ENCODE peak calls at places on chromosomes 1 and 21, in five cellular contexts. One of them, this sample, is unnamed.

GRCh38 chr1:164748253-164748899 is 189.4 kb downstream of the PBX1 start:
- DNase-seq in CD8-positive, alpha-beta T cell: no peak
- DNase-seq in heart right ventricle: peak; percentile 58
- DNase-seq in colonic mucosa: no peak
- DNase-seq in ovary: peak; percentile 71
- DNase-seq in this sample: peak; percentile 41

GRCh38 chr21:15065381-15066230 is 806 bp upstream of the NRIP1 start:
- DNase-seq in CD8-positive, alpha-beta T cell: peak; percentile 46
- DNase-seq in heart right ventricle: peak; percentile 86
- DNase-seq in colonic mucosa: peak; percentile 86
- DNase-seq in ovary: peak; percentile 83
- DNase-seq in this sample: peak; percentile 81

GRCh38 chr1:54070549-54070915 is 17.1 kb downstream of the TCEANC2 start:
- DNase-seq in CD8-positive, alpha-beta T cell: no peak
- DNase-seq in heart right ventricle: no peak
- DNase-seq in colonic mucosa: no peak
- DNase-seq in ovary: no peak
- DNase-seq in this sample: no peak

GRCh38 chr1:242178924-242179708 is 180.2 kb upstream of the MAP1LC3C start:
- DNase-seq in CD8-positive, alpha-beta T cell: no peak
- DNase-seq in heart right ventricle: no peak
- DNase-seq in colonic mucosa: no peak
- DNase-seq in ovary: no peak
- DNase-seq in this sample: no peak

GRCh38 chr1:8388732-8389562 is 71.0 kb downstream of the SLC45A1 start:
- DNase-seq in CD8-positive, alpha-beta T cell: no peak
- DNase-seq in heart right ventricle: no peak
- DNase-seq in colonic mucosa: no peak
- DNase-seq in ovary: no peak
- DNase-seq in this sample: peak; percentile 6

GRCh38 chr1:161013104-161013590 is 7.8 kb downstream of the F11R start:
- DNase-seq in CD8-positive, alpha-beta T cell: no peak
- DNase-seq in heart right ventricle: no peak
- DNase-seq in colonic mucosa: no peak
- DNase-seq in ovary: no peak
- DNase-seq in this sample: no peak

GRCh38 chr1:16430598-16430997 is 6.6 kb downstream of the SPATA21 start:
- DNase-seq in CD8-positive, alpha-beta T cell: no peak
- DNase-seq in heart right ventricle: no peak
- DNase-seq in colonic mucosa: no peak
- DNase-seq in ovary: no peak
- DNase-seq in this sample: no peak

GRCh38 chr1:119298687-119299086 is 69.9 kb upstream of the HAO2 start:
- DNase-seq in CD8-positive, alpha-beta T cell: no peak
- DNase-seq in heart right ventricle: no peak
- DNase-seq in colonic mucosa: no peak
- DNase-seq in ovary: no peak
- DNase-seq in this sample: no peak

GRCh38 chr1:27382950-27383627 is at the start of gene CD164L2:
- DNase-seq in CD8-positive, alpha-beta T cell: no peak
- DNase-seq in heart right ventricle: no peak
- DNase-seq in colonic mucosa: peak; percentile 88
- DNase-seq in ovary: no peak
- DNase-seq in this sample: no peak

GRCh38 chr1:231806623-231807470 is 180.3 kb downstream of the DISC1 start:
- DNase-seq in CD8-positive, alpha-beta T cell: no peak
- DNase-seq in heart right ventricle: no peak
- DNase-seq in colonic mucosa: peak; percentile 57
- DNase-seq in ovary: peak; percentile 31
- DNase-seq in this sample: peak; percentile 55

GRCh38 chr1:203268901-203269653 is 36.2 kb upstream of the BTG2 start:
- DNase-seq in CD8-positive, alpha-beta T cell: no peak
- DNase-seq in heart right ventricle: no peak
- DNase-seq in colonic mucosa: peak; percentile 57
- DNase-seq in ovary: no peak
- DNase-seq in this sample: peak; percentile 48

GRCh38 chr1:111141803-111142202 is 1.8 kb downstream of the CEPT1 start:
- DNase-seq in CD8-positive, alpha-beta T cell: no peak
- DNase-seq in heart right ventricle: no peak
- DNase-seq in colonic mucosa: no peak
- DNase-seq in ovary: no peak
- DNase-seq in this sample: no peak

GRCh38 chr1:114034561-114035303 is 55.5 kb downstream of the OLFML3 start:
- DNase-seq in CD8-positive, alpha-beta T cell: no peak
- DNase-seq in heart right ventricle: no peak
- DNase-seq in colonic mucosa: no peak
- DNase-seq in ovary: no peak
- DNase-seq in this sample: no peak

GRCh38 chr1:225454733-225455132 is 26.9 kb upstream of the LBR start:
- DNase-seq in CD8-positive, alpha-beta T cell: no peak
- DNase-seq in heart right ventricle: no peak
- DNase-seq in colonic mucosa: no peak
- DNase-seq in ovary: no peak
- DNase-seq in this sample: no peak

GRCh38 chr1:23611601-23612327 is 52.5 kb upstream of the ID3 start:
- DNase-seq in CD8-positive, alpha-beta T cell: no peak
- DNase-seq in heart right ventricle: no peak
- DNase-seq in colonic mucosa: no peak
- DNase-seq in ovary: no peak
- DNase-seq in this sample: no peak

GRCh38 chr1:107871259-107871658 is 93.7 kb downstream of the VAV3 start:
- DNase-seq in CD8-positive, alpha-beta T cell: no peak
- DNase-seq in heart right ventricle: no peak
- DNase-seq in colonic mucosa: no peak
- DNase-seq in ovary: no peak
- DNase-seq in this sample: no peak

GRCh38 chr1:156090822-156091188 is 8.5 kb upstream of the MEX3A start:
- DNase-seq in CD8-positive, alpha-beta T cell: peak; percentile 79
- DNase-seq in heart right ventricle: peak; percentile 82
- DNase-seq in colonic mucosa: peak; percentile 92
- DNase-seq in ovary: peak; percentile 92
- DNase-seq in this sample: peak; percentile 77

GRCh38 chr1:38114633-38115032 is 68.0 kb upstream of the POU3F1 start:
- DNase-seq in CD8-positive, alpha-beta T cell: no peak
- DNase-seq in heart right ventricle: no peak
- DNase-seq in colonic mucosa: no peak
- DNase-seq in ovary: no peak
- DNase-seq in this sample: no peak

GRCh38 chr1:88655685-88656299 is 28.3 kb upstream of the PKN2 start:
- DNase-seq in CD8-positive, alpha-beta T cell: no peak
- DNase-seq in heart right ventricle: no peak
- DNase-seq in colonic mucosa: no peak
- DNase-seq in ovary: no peak
- DNase-seq in this sample: no peak

GRCh38 chr1:180800945-180801344 is 111.8 kb upstream of the KIAA1614 start:
- DNase-seq in CD8-positive, alpha-beta T cell: no peak
- DNase-seq in heart right ventricle: no peak
- DNase-seq in colonic mucosa: no peak
- DNase-seq in ovary: no peak
- DNase-seq in this sample: no peak

GRCh38 chr1:48038273-48038767 is 41.1 kb upstream of the TRABD2B start:
- DNase-seq in CD8-positive, alpha-beta T cell: no peak
- DNase-seq in heart right ventricle: no peak
- DNase-seq in colonic mucosa: no peak
- DNase-seq in ovary: no peak
- DNase-seq in this sample: no peak

GRCh38 chr1:216532399-216532798 is 109.2 kb upstream of the USH2A start:
- DNase-seq in CD8-positive, alpha-beta T cell: no peak
- DNase-seq in heart right ventricle: no peak
- DNase-seq in colonic mucosa: no peak
- DNase-seq in ovary: no peak
- DNase-seq in this sample: no peak

GRCh38 chr1:46380004-46380403 is 14.1 kb upstream of the FAAH start:
- DNase-seq in CD8-positive, alpha-beta T cell: no peak
- DNase-seq in heart right ventricle: no peak
- DNase-seq in colonic mucosa: no peak
- DNase-seq in ovary: no peak
- DNase-seq in this sample: no peak

GRCh38 chr1:85570446-85571180 is 9.9 kb upstream of the CCN1 start:
- DNase-seq in CD8-positive, alpha-beta T cell: no peak
- DNase-seq in heart right ventricle: no peak
- DNase-seq in colonic mucosa: no peak
- DNase-seq in ovary: no peak
- DNase-seq in this sample: no peak

GRCh38 chr1:187033721-187034120 is 205.0 kb downstream of the PLA2G4A start:
- DNase-seq in CD8-positive, alpha-beta T cell: no peak
- DNase-seq in heart right ventricle: no peak
- DNase-seq in colonic mucosa: no peak
- DNase-seq in ovary: no peak
- DNase-seq in this sample: no peak

GRCh38 chr1:174659823-174660222 is 212.1 kb downstream of the GPR52 start:
- DNase-seq in CD8-positive, alpha-beta T cell: no peak
- DNase-seq in heart right ventricle: peak; percentile 18
- DNase-seq in colonic mucosa: no peak
- DNase-seq in ovary: no peak
- DNase-seq in this sample: no peak

GRCh38 chr1:145828368-145829016 is 4.5 kb downstream of the POLR3C start:
- DNase-seq in CD8-positive, alpha-beta T cell: no peak
- DNase-seq in heart right ventricle: no peak
- DNase-seq in colonic mucosa: no peak
- DNase-seq in ovary: no peak
- DNase-seq in this sample: no peak

GRCh38 chr21:23478381-23478780 is 2128.9 kb downstream of the MRPL39 start:
- DNase-seq in CD8-positive, alpha-beta T cell: no peak
- DNase-seq in heart right ventricle: no peak
- DNase-seq in colonic mucosa: no peak
- DNase-seq in ovary: no peak
- DNase-seq in this sample: no peak

GRCh38 chr21:23480591-23481270 is 2126.6 kb downstream of the MRPL39 start:
- DNase-seq in CD8-positive, alpha-beta T cell: no peak
- DNase-seq in heart right ventricle: no peak
- DNase-seq in colonic mucosa: no peak
- DNase-seq in ovary: no peak
- DNase-seq in this sample: no peak

GRCh38 chr21:23471877-23472276 is 2135.4 kb downstream of the MRPL39 start:
- DNase-seq in CD8-positive, alpha-beta T cell: no peak
- DNase-seq in heart right ventricle: no peak
- DNase-seq in colonic mucosa: no peak
- DNase-seq in ovary: no peak
- DNase-seq in this sample: no peak

DNA sequence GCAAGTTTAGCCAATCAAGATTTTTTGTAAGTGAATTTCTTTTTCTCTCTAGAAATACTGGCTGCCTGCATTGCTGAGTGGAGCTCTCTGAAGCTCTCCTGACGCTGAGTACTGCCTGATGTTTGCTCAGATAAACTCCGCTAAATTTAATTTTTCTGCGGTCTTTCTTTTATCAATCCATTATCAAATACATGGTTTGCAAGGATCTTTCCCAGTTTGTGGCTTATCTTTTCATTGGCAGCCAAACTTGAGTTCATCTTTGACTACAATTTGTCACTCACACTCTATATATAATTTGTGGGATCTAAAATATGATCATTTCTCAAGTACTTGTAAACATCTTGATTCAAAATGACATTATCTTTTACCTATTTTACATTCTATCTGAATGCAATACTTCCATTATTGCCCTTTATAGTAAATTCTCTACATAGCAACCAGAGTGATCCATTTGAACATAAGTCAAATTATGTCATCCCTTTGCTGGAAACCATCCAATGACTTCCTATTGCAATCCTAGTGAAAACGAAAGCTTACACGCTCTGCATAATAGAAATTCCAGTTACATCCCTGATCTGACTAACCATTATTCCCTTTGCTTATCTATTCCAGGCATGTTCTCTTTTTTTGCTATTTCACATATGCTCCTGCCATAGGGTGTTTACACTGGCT is 2131.6 kb downstream of the MRPL39 start:
- DNase-seq in CD8-positive, alpha-beta T cell: no peak
- DNase-seq in heart right ventricle: no peak
- DNase-seq in colonic mucosa: no peak
- DNase-seq in ovary: no peak
- DNase-seq in this sample: no peak
- TF ChIP-seq CTCF in CD8-positive, alpha-beta T cell: no peak
- TF ChIP-seq CTCF in heart right ventricle: no peak
- TF ChIP-seq CTCF in colonic mucosa: no peak
- TF ChIP-seq CTCF in ovary: no peak
- TF ChIP-seq CTCF in this sample: no peak

DNA sequence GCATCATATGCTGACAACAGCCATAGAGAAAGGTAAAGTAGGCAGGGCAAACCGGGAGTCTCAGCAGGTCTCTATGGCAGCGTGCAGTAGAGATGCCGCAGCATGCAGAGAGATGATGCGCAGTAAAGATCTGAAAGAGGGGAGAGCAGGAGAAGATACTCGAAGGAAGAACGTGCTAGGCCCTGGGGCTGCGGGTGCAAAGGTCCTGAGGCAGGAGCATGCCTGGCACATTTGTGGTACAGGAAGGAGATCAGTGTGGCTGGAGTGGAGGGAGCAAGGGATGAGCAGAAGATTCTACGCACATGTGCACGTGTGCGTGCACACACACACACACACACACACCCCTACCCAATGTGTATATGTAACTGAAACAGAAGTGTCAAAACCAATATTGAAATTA is 45.0 kb downstream of the ARHGEF10L start:
- DNase-seq in CD8-positive, alpha-beta T cell: no peak
- DNase-seq in heart right ventricle: no peak
- DNase-seq in colonic mucosa: no peak
- DNase-seq in ovary: no peak
- DNase-seq in this sample: no peak
- H3K4me1 ChIP-seq in CD8-positive, alpha-beta T cell: no peaks in the 10 kb centered on the region
- H3K4me1 ChIP-seq in heart right ventricle: peaks cover 42% of the 10 kb centered on the region
- H3K4me1 ChIP-seq in colonic mucosa: peaks cover 26% of the 10 kb centered on the region
- H3K4me1 ChIP-seq in ovary: peaks cover 13% of the 10 kb centered on the region
- H3K4me1 ChIP-seq in this sample: peaks cover 17% of the 10 kb centered on the region

GRCh38 chr1:21932127-21932526 is 5.0 kb downstream of the HSPG2 start:
- DNase-seq in CD8-positive, alpha-beta T cell: no peak
- DNase-seq in heart right ventricle: no peak
- DNase-seq in colonic mucosa: no peak
- DNase-seq in ovary: no peak
- DNase-seq in this sample: peak; percentile 73
- H3K4me3 ChIP-seq in CD8-positive, alpha-beta T cell: no peak overlapping the region
- H3K4me3 ChIP-seq in heart right ventricle: peak overlapping the region; percentile 84
- H3K4me3 ChIP-seq in colonic mucosa: no peak overlapping the region
- H3K4me3 ChIP-seq in ovary: no peak overlapping the region
- H3K4me3 ChIP-seq in this sample: peak overlapping the region; percentile 18

DNA sequence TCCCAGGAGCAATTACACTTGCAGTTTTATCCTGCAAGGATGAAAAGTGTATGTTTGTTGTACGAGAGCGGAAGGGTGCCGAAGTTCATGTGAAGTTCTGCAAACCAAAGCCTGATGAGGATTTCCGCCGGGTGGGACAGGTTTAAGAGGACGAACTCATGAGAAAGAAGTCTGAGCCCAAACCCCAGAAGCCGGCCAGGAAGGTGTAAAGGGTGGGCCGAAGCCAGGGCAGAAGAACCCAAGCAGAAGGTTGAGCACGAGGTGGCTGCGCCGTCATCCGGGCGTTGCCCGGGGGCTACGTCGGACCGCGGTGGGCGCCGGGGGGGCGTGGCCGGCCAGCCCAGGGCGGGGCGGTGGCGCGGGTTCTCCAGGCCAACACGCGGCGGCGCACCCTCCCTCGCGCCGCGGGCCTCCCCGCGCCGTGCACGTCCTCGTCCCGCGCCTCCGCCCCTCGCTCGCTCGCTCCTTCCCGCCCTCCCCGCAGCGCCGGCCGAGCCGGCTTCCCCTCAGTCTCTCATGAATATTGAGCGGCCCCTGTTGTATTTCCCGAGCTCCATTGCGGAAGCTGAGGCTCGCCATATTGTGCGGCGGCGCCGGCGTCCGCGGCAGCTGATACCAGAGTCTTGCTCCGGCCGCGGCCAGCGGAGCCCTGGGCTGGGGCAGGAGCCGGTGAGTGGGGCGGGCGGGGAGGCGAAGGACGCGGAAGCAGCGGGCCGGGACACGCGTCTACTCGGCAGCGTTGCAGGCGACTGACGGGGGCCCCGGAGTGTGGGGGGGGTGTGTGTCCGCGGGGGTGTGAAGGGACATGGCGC is at the start of gene RNF2:
- DNase-seq in CD8-positive, alpha-beta T cell: peak; percentile 61
- DNase-seq in heart right ventricle: peak; percentile 84
- DNase-seq in colonic mucosa: peak; percentile 79
- DNase-seq in ovary: peak; percentile 75
- DNase-seq in this sample: peak; percentile 45
- TF ChIP-seq CTCF in CD8-positive, alpha-beta T cell: no peak
- TF ChIP-seq CTCF in heart right ventricle: peak; percentile 15
- TF ChIP-seq CTCF in colonic mucosa: no peak
- TF ChIP-seq CTCF in ovary: no peak
- TF ChIP-seq CTCF in this sample: no peak